ENCODE peak calls at places on chromosomes 11 and 22, in four cellular contexts. V is activated T-cell treated with anti-CD3 and anti-CD28 coated beads for 1 hour, K is HT-29, M is Caki2. P is an unnamed sample.
A peak's percentile ranks its signal among the peaks of the same experiment; 100 is the strongest.

GRCh38 chr11:27612932-27613669 is 87.2 kb downstream of the BDNF start:
- DNase-seq in M (no peak), K (no peak), V (no peak), P (no peak)

GRCh38 chr22:38799265-38800002 is 5.5 kb upstream of the DNAL4 start:
- DNase-seq in M (no peak), K (no peak), V (no peak), P (no peak)

GRCh38 chr11:123570939-123571590 is 83.4 kb downstream of the SCN3B start:
- DNase-seq in V (no peak), K (no peak), M (no peak), P (no peak)

GRCh38 chr11:76861490-76861953 is 804 bp downstream of the ACER3 start:
- DNase-seq in K (peak; percentile 43), M (peak; percentile 7), V (no peak), P (no peak)

GRCh38 chr22:31142285-31142684 is 2.0 kb upstream of the PLA2G3 start:
- DNase-seq in V (no peak), K (no peak), M (no peak), P (no peak)

GRCh38 chr11:72584933-72585597 is 89.2 kb downstream of the PDE2A start:
- DNase-seq in V (no peak), K (no peak), M (no peak), P (no peak)

GRCh38 chr11:12239396-12240298 is 129.3 kb downstream of the MICAL2 start:
- DNase-seq in M (no peak), K (peak; percentile 50), V (no peak), P (no peak)

GRCh38 chr22:21942939-21943338 is 9.7 kb downstream of the PPM1F start:
- DNase-seq in V (no peak), K (no peak), M (no peak), P (no peak)

GRCh38 chr22:46587492-46588278 is 32.5 kb upstream of the GRAMD4 start:
- DNase-seq in K (no peak), M (no peak), V (no peak), P (peak; percentile 50)

GRCh38 chr11:134517115-134517514 is 105.1 kb upstream of the B3GAT1 start:
- DNase-seq in M (no peak), V (no peak), K (no peak), P (no peak)